ENCODE peak calls at places on chromosomes 16 and 17, in eight cellular contexts. N is T-helper 2 cell, B is aorta, I is neural crest cell, V is non-pigmented ciliary epithelial cell, L is NCI-H2081, Z is progenitor cell of endocrine pancreas, P is T-helper 1 cell. D is an unnamed sample.

GRCh38 chr16:85498607-85499006 is 114.5 kb upstream of the GSE1 start:
- DNase-seq in Z (no peak), I (no peak), V (no peak), P (no peak), B (no peak), L (no peak), N (no peak), D (no peak)

GRCh38 chr16:22388101-22388644 is 13.8 kb upstream of the CDR2 start:
- DNase-seq in N (no peak), B (no peak), I (no peak), V (no peak), Z (no peak), L (peak; percentile 41), P (no peak), D (no peak)

GRCh38 chr17:45775148-45775547 is 9.0 kb upstream of the CRHR1 start:
- DNase-seq in B (no peak), P (no peak), I (no peak), L (peak; percentile 79), N (no peak), Z (no peak), V (no peak), D (no peak)

GRCh38 chr16:85289760-85290625 is 177.7 kb upstream of the CIBAR2 start:
- DNase-seq in N (no peak), I (no peak), L (no peak), Z (no peak), V (no peak), P (no peak), B (no peak), D (no peak)

GRCh38 chr17:83191388-83192160 is 112.2 kb downstream of the METRNL start:
- DNase-seq in N (no peak), V (no peak), I (no peak), B (peak; percentile 46), Z (no peak), P (no peak), L (no peak), D (no peak)

GRCh38 chr16:4249546-4249945 is 7.7 kb upstream of the SRL start:
- DNase-seq in I (no peak), B (no peak), V (no peak), Z (no peak), L (no peak), P (no peak), N (no peak), D (no peak)

GRCh38 chr17:79011451-79012147 is 2.0 kb upstream of the CANT1 start:
- DNase-seq in B (no peak), Z (no peak), P (no peak), N (no peak), V (no peak), L (no peak), I (no peak), D (no peak)

GRCh38 chr17:31573861-31574260 is 182.4 kb downstream of the RAB11FIP4 start:
- DNase-seq in L (no peak), I (no peak), B (no peak), V (no peak), P (no peak), Z (no peak), N (no peak), D (no peak)

GRCh38 chr17:69048634-69049033 is 12.1 kb downstream of the ABCA9 start:
- DNase-seq in I (no peak), P (no peak), V (no peak), B (no peak), L (no peak), Z (no peak), N (no peak), D (no peak)

GRCh38 chr17:7782237-7782636 is 51.8 kb upstream of the KDM6B start:
- DNase-seq in I (no peak), L (no peak), P (no peak), Z (no peak), N (no peak), B (no peak), V (no peak), D (no peak)

GRCh38 chr16:66520406-66521194 is 29.3 kb downstream of the TK2 start:
- DNase-seq in B (peak; percentile 88), V (no peak), I (no peak), Z (no peak), L (no peak), N (no peak), P (no peak), D (no peak)

GRCh38 chr16:76370344-76370743 is 93.1 kb downstream of the CNTNAP4 start:
- DNase-seq in V (no peak), B (no peak), L (no peak), P (no peak), Z (no peak), I (no peak), N (no peak), D (no peak)

GRCh38 chr16:87541882-87542234 is 49.0 kb upstream of the ZCCHC14 start:
- DNase-seq in L (no peak), B (peak; percentile 83), I (no peak), N (no peak), P (no peak), V (no peak), Z (no peak), D (no peak)

GRCh38 chr17:32998893-32999240 is 7.2 kb downstream of the SPACA3 start:
- DNase-seq in Z (no peak), P (no peak), L (no peak), I (no peak), N (no peak), B (no peak), V (no peak), D (no peak)

GRCh38 chr17:34318474-34318873 is 761 bp upstream of the CCL8 start:
- DNase-seq in Z (no peak), L (no peak), N (no peak), B (no peak), I (no peak), V (no peak), P (no peak), D (no peak)

GRCh38 chr16:89569506-89570341 is 5.8 kb upstream of the CPNE7 start:
- DNase-seq in I (no peak), L (no peak), N (no peak), Z (no peak), V (no peak), P (no peak), B (no peak), D (no peak)

GRCh38 chr16:25713785-25714570 is 22.2 kb downstream of the HS3ST4 start:
- DNase-seq in N (no peak), Z (no peak), P (no peak), B (no peak), V (no peak), I (no peak), L (no peak), D (no peak)

GRCh38 chr16:14071576-14072271 is 605 bp downstream of the MRTFB start:
- DNase-seq in Z (no peak), B (peak; percentile 65), L (no peak), V (no peak), P (no peak), I (no peak), N (no peak), D (no peak)

GRCh38 chr17:57862990-57863667 is 13.3 kb upstream of the MRPS23 start:
- DNase-seq in B (no peak), V (no peak), I (no peak), N (no peak), P (no peak), L (no peak), Z (no peak), D (no peak)

GRCh38 chr16:46929378-46930332 is 43.8 kb downstream of the DNAJA2 start:
- DNase-seq in P (peak; percentile 48), N (peak; percentile 51), I (peak; percentile 81), Z (peak; percentile 71), B (peak; percentile 64), L (no peak), V (peak; percentile 6), D (peak; percentile 27)

GRCh38 chr17:37147301-37147812 is 198.6 kb downstream of the AATF start:
- DNase-seq in Z (no peak), B (no peak), V (peak; percentile 10), N (no peak), P (no peak), L (peak; percentile 28), I (no peak), D (no peak)

GRCh38 chr16:72952404-72953301 is 95.3 kb downstream of the ZFHX3 start:
- DNase-seq in B (no peak), I (no peak), L (no peak), N (no peak), Z (no peak), V (peak; percentile 81), P (no peak), D (no peak)

GRCh38 chr17:28612936-28613872 is 781 bp downstream of the RSKR start:
- DNase-seq in L (no peak), V (peak; percentile 4), Z (peak; percentile 31), B (no peak), I (peak; percentile 36), N (no peak), P (peak; percentile 17), D (peak; percentile 20)

GRCh38 chr17:17810374-17811248 is 26.2 kb downstream of the SREBF1 start:
- DNase-seq in V (no peak), Z (no peak), B (no peak), P (no peak), N (no peak), L (no peak), I (no peak), D (no peak)

GRCh38 chr17:44565866-44566443 is 8.7 kb downstream of the FZD2 start:
- DNase-seq in L (no peak), V (no peak), B (no peak), I (no peak), Z (no peak), P (no peak), N (no peak), D (no peak)

GRCh38 chr16:24635900-24636610 is 93.4 kb upstream of the TNRC6A start:
- DNase-seq in V (peak; percentile 80), P (no peak), N (no peak), I (no peak), Z (no peak), L (peak; percentile 20), B (peak; percentile 71), D (no peak)

GRCh38 chr17:2295575-2295974 is 8.0 kb downstream of the SMG6 start:
- DNase-seq in I (no peak), P (no peak), L (no peak), Z (no peak), V (no peak), N (no peak), B (no peak), D (no peak)

GRCh38 chr17:48610282-48611211 is at the start of gene HOXB7:
- DNase-seq in N (peak; percentile 52), P (peak; percentile 51), L (peak; percentile 84), B (peak; percentile 92), V (no peak), Z (no peak), I (no peak), D (no peak)

GRCh38 chr17:76772842-76773521 is 35.1 kb downstream of the MFSD11 start:
- DNase-seq in P (peak; percentile 46), I (no peak), V (peak; percentile 75), Z (no peak), L (no peak), B (no peak), N (peak; percentile 29), D (peak; percentile 14)

GRCh38 chr16:71859751-71860521 is 14.2 kb downstream of the ATXN1L start:
- DNase-seq in B (no peak), V (no peak), P (no peak), Z (no peak), I (no peak), L (no peak), N (no peak), D (no peak)

GRCh38 chr17:73133911-73134649 is 30.7 kb upstream of the SSTR2 start:
- DNase-seq in N (no peak), B (no peak), V (no peak), L (no peak), Z (no peak), I (no peak), P (no peak), D (no peak)

GRCh38 chr17:9298135-9298534 is 276.8 kb downstream of the NTN1 start:
- DNase-seq in N (no peak), I (no peak), B (no peak), L (no peak), Z (no peak), V (no peak), P (no peak), D (no peak)

GRCh38 chr17:67365762-67366192 is 600 bp downstream of the PSMD12 start:
- DNase-seq in B (no peak), V (no peak), L (no peak), Z (no peak), I (no peak), P (no peak), N (no peak), D (no peak)

GRCh38 chr17:34307110-34307509 is 12.1 kb upstream of the CCL8 start:
- DNase-seq in P (no peak), L (no peak), B (no peak), N (no peak), V (no peak), I (no peak), Z (no peak), D (no peak)